ENCODE peak calls at places on chromosomes 7 and 10, in nine cellular contexts. F is dermis microvascular lymphatic vessel endothelial cell; B is naive thymus-derived CD8-positive, alpha-beta T cell; O is CD8-positive, alpha-beta T cell; C is G401; E is small intestine; Y is T-helper 9 cell; H is tibial nerve; P is GM10248. A is an unnamed sample.

GRCh38 chr7:4796453-4796852 is 21.0 kb downstream of the AP5Z1 start:
- DNase-seq in F (no peak), B (no peak), O (no peak), C (no peak), E (no peak), Y (no peak), H (no peak), P (no peak), A (no peak)

GRCh38 chr7:107971613-107972012 is 31.3 kb downstream of the LAMB1 start:
- DNase-seq in F (no peak), B (no peak), O (no peak), C (no peak), E (no peak), Y (no peak), H (no peak), P (no peak), A (no peak)

GRCh38 chr7:157150825-157151412 is 12.2 kb downstream of the UBE3C start:
- DNase-seq in F (no peak), B (no peak), O (no peak), C (peak; percentile 44), E (no peak), Y (no peak), H (no peak), P (no peak), A (no peak)

GRCh38 chr7:32206987-32207386 is 136.8 kb upstream of the PDE1C start:
- DNase-seq in F (no peak), B (no peak), O (no peak), C (no peak), E (no peak), Y (no peak), H (no peak), P (no peak), A (no peak)

GRCh38 chr10:79336739-79337138 is 10.5 kb upstream of the PPIF start:
- DNase-seq in F (no peak), B (no peak), O (no peak), C (peak; percentile 73), E (no peak), Y (no peak), H (no peak), P (no peak), A (no peak)

GRCh38 chr10:127552446-127552845 is 3.3 kb downstream of the NPS start:
- DNase-seq in F (no peak), B (no peak), O (no peak), C (no peak), E (no peak), Y (no peak), H (no peak), P (no peak), A (no peak)

GRCh38 chr7:24740821-24741220 is 16.4 kb downstream of the GSDME start:
- DNase-seq in F (no peak), B (no peak), O (no peak), C (no peak), E (peak; percentile 78), Y (no peak), H (no peak), P (no peak), A (no peak)

GRCh38 chr7:118755067-118755625 is 530.6 kb downstream of the ANKRD7 start:
- DNase-seq in F (no peak), B (no peak), O (no peak), C (peak; percentile 54), E (no peak), Y (no peak), H (no peak), P (no peak), A (no peak)

GRCh38 chr10:74109452-74109851 is 41.2 kb downstream of the AP3M1 start:
- DNase-seq in F (no peak), B (no peak), O (no peak), C (no peak), E (no peak), Y (no peak), H (no peak), P (no peak), A (no peak)

GRCh38 chr10:67621834-67622233 is 74.2 kb downstream of the CTNNA3 start:
- DNase-seq in F (no peak), B (no peak), O (no peak), C (no peak), E (no peak), Y (no peak), H (no peak), P (no peak), A (no peak)

GRCh38 chr10:123318516-123318915 is 164.3 kb downstream of the BUB3 start:
- DNase-seq in F (no peak), B (no peak), O (no peak), C (no peak), E (no peak), Y (no peak), H (no peak), P (no peak), A (no peak)

GRCh38 chr7:92835140-92835850 is 1.1 kb downstream of the CDK6 start:
- DNase-seq in F (no peak), B (peak; percentile 27), O (peak; percentile 8), C (peak; percentile 30), E (peak; percentile 74), Y (peak; percentile 26), H (peak; percentile 49), P (peak; percentile 58), A (peak; percentile 42)

GRCh38 chr7:51602321-51602720 is 285.7 kb upstream of the COBL start:
- DNase-seq in F (no peak), B (no peak), O (no peak), C (peak; percentile 85), E (no peak), Y (no peak), H (no peak), P (no peak), A (no peak)

GRCh38 chr10:128362514-128362913 is 236.3 kb upstream of the MKI67 start:
- DNase-seq in F (no peak), B (no peak), O (no peak), C (no peak), E (no peak), Y (no peak), H (no peak), P (no peak), A (no peak)

GRCh38 chr7:20470726-20471125 is 140.0 kb downstream of the ITGB8 start:
- DNase-seq in F (no peak), B (no peak), O (no peak), C (no peak), E (no peak), Y (no peak), H (no peak), P (no peak), A (no peak)

GRCh38 chr7:5557920-5558401 is 134.3 kb upstream of the TNRC18 start:
- DNase-seq in F (no peak), B (no peak), O (no peak), C (peak; percentile 91), E (peak; percentile 69), Y (no peak), H (peak; percentile 49), P (peak; percentile 75), A (no peak)

GRCh38 chr10:30763933-30764332 is 134.4 kb upstream of the LYZL2 start:
- DNase-seq in F (no peak), B (no peak), O (no peak), C (no peak), E (no peak), Y (no peak), H (no peak), P (no peak), A (no peak)

GRCh38 chr7:78751253-78751652 is 702.2 kb downstream of the MAGI2 start:
- DNase-seq in F (no peak), B (no peak), O (no peak), C (peak; percentile 59), E (no peak), Y (no peak), H (no peak), P (no peak), A (no peak)

GRCh38 chr7:111255576-111255975 is 164.6 kb downstream of the LRRN3 start:
- DNase-seq in F (no peak), B (no peak), O (no peak), C (no peak), E (no peak), Y (no peak), H (no peak), P (no peak), A (no peak)

GRCh38 chr7:372939-373791 is 83.2 kb downstream of the FOXL3 start:
- DNase-seq in F (no peak), B (peak; percentile 2), O (no peak), C (no peak), E (peak; percentile 75), Y (no peak), H (no peak), P (no peak), A (no peak)

GRCh38 chr7:96479015-96479645 is 157.2 kb upstream of the SLC25A13 start:
- DNase-seq in F (peak; percentile 34), B (no peak), O (no peak), C (no peak), E (peak; percentile 20), Y (no peak), H (no peak), P (no peak), A (no peak)

GRCh38 chr10:85105614-85106013 is 777.2 kb downstream of the CCSER2 start:
- DNase-seq in F (no peak), B (no peak), O (no peak), C (no peak), E (no peak), Y (no peak), H (no peak), P (no peak), A (no peak)

GRCh38 chr10:60283397-60283796 is 106.3 kb downstream of the ANK3 start:
- DNase-seq in F (no peak), B (no peak), O (no peak), C (peak; percentile 47), E (no peak), Y (no peak), H (no peak), P (no peak), A (no peak)

GRCh38 chr10:14688606-14689005 is 86.1 kb downstream of the FAM107B start:
- DNase-seq in F (no peak), B (no peak), O (no peak), C (no peak), E (no peak), Y (no peak), H (no peak), P (no peak), A (no peak)